ENCODE peak calls at places on chromosomes 7 and 10, in four cellular contexts. H is HAP-1; P is cardiac muscle cell; A is activated T-cell treated with anti-CD3 and anti-CD28 coated beads, Interleukin-2, amount 50 U/mL, for 72 hours. R is an unnamed sample.

GRCh38 chr7:26398436-26399308 is 107.0 kb downstream of the SNX10 start:
- DNase-seq in P (peak), A (peak), H (peak), R (peak)

GRCh38 chr7:29146888-29147609 is 712 bp upstream of the CPVL start:
- DNase-seq in H (peak), P (peak), A (no peak), R (peak)

GRCh38 chr7:42002654-42003053 is 234.4 kb downstream of the GLI3 start:
- DNase-seq in A (no peak), H (no peak), P (no peak), R (no peak)

GRCh38 chr10:79131730-79132644 is 63.2 kb downstream of the ZMIZ1 start:
- DNase-seq in H (no peak), A (no peak), P (no peak), R (no peak)

GRCh38 chr7:31370610-31371009 is 30.1 kb upstream of the NEUROD6 start:
- DNase-seq in A (no peak), P (peak), H (no peak), R (no peak)

GRCh38 chr10:22599048-22599561 is 115.3 kb downstream of the PIP4K2A start:
- DNase-seq in H (no peak), P (no peak), A (no peak), R (no peak)

GRCh38 chr7:33677556-33677955 is 227.8 kb upstream of the BMPER start:
- DNase-seq in P (no peak), H (no peak), A (no peak), R (no peak)

GRCh38 chr10:58967551-58968418 is 208.7 kb upstream of the PHYHIPL start:
- DNase-seq in A (no peak), H (peak), P (peak), R (peak)

GRCh38 chr7:82018226-82018625 is 248.4 kb upstream of the HGF start:
- DNase-seq in P (no peak), H (no peak), A (no peak), R (no peak)

GRCh38 chr7:112938895-112939588 is 147.6 kb downstream of the GPR85 start:
- DNase-seq in H (peak), P (peak), A (peak), R (peak)

GRCh38 chr10:99852481-99853213 is 70.2 kb downstream of the ABCC2 start:
- DNase-seq in H (no peak), A (no peak), P (no peak), R (no peak)

GRCh38 chr10:131187886-131188285 is 123.6 kb downstream of the TCERG1L start:
- DNase-seq in H (no peak), A (no peak), P (no peak), R (no peak)

GRCh38 chr10:47262606-47263295 is 37.2 kb upstream of the GDF10 start:
- DNase-seq in P (no peak), H (no peak), A (no peak), R (no peak)

GRCh38 chr7:134368851-134369533 is 52.3 kb upstream of the SLC35B4 start:
- DNase-seq in P (no peak), A (no peak), H (no peak), R (no peak)

GRCh38 chr7:35003679-35004278 is 33.5 kb downstream of the DPY19L1 start:
- DNase-seq in H (peak), P (peak), A (no peak), R (no peak)

GRCh38 chr7:41316410-41316809 is 386.5 kb downstream of the INHBA start:
- DNase-seq in H (no peak), A (no peak), P (no peak), R (no peak)

GRCh38 chr7:32502656-32503189 is 7.4 kb downstream of the AVL9 start:
- DNase-seq in P (no peak), A (peak), H (no peak), R (no peak)

GRCh38 chr7:151374139-151374538 is 32.5 kb downstream of the NUB1 start:
- DNase-seq in P (no peak), A (no peak), H (no peak), R (no peak)

GRCh38 chr7:23115991-23116390 is 10.4 kb downstream of the KLHL7 start:
- DNase-seq in P (no peak), A (no peak), H (no peak), R (no peak)

GRCh38 chr10:130882911-130883310 is 428.6 kb downstream of the TCERG1L start:
- DNase-seq in H (no peak), P (no peak), A (no peak), R (no peak)

GRCh38 chr7:64877714-64878610 is 25.1 kb upstream of the ZNF273 start:
- DNase-seq in P (no peak), A (no peak), H (no peak), R (no peak)

GRCh38 chr7:117666019-117666418 is 186.2 kb downstream of the CFTR start:
- DNase-seq in H (no peak), A (no peak), P (no peak), R (no peak)

GRCh38 chr10:29081971-29082699 is 206.7 kb upstream of the LYZL1 start:
- DNase-seq in A (no peak), P (no peak), H (no peak), R (no peak)

GRCh38 chr10:74231375-74231774 is 80.4 kb downstream of the ADK start:
- DNase-seq in H (no peak), A (no peak), P (no peak), R (no peak)

GRCh38 chr7:44489955-44490350 is 505 bp downstream of the NUDCD3 start:
- DNase-seq in H (peak), P (no peak), A (peak), R (no peak)

GRCh38 chr10:99976886-99977391 is 32.8 kb downstream of the DNMBP start:
- DNase-seq in P (no peak), H (no peak), A (no peak), R (no peak)

GRCh38 chr10:13000431-13000830 is 1.1 kb downstream of the CCDC3 start:
- DNase-seq in P (no peak), A (no peak), H (no peak), R (no peak)

GRCh38 chr10:17009228-17009700 is 120.3 kb downstream of the CUBN start:
- DNase-seq in P (no peak), A (no peak), H (no peak), R (no peak)

GRCh38 chr10:79981673-79982485 is 33.0 kb upstream of the SFTPD start:
- DNase-seq in A (peak), H (peak), P (peak), R (peak)

GRCh38 chr7:135976312-135977019 is 693 bp downstream of the MTPN start:
- DNase-seq in H (no peak), P (no peak), A (peak), R (peak)

R was measured in HuH-7.5.